ENCODE peak calls at places on chromosomes 1 and 21, in nine cellular contexts. Z is GF-D8, V is NCI-H69, E is activated T-cell treated with anti-CD3 and anti-CD28 coated beads for 1 hour, B is kidney glomerular epithelial cell, G is iris pigment epithelial cell, L is fibroblast of lung, K is left ventricle myocardium superior, Y is lung. T is an unnamed sample.

GRCh38 chr1:112672009-112672408 is 2.5 kb upstream of the MOV10 start:
- DNase-seq in K (no peak), B (no peak), L (no peak), Z (no peak), Y (no peak), G (no peak), V (no peak), E (no peak), T (no peak)

GRCh38 chr1:162873671-162874666 is 13.0 kb upstream of the CCDC190 start:
- DNase-seq in V (peak; percentile 91), Z (no peak), K (no peak), E (no peak), L (peak; percentile 96), B (peak; percentile 61), Y (no peak), G (peak; percentile 92), T (peak; percentile 80)

GRCh38 chr1:39335278-39335677 is 130.8 kb downstream of the MACF1 start:
- DNase-seq in V (no peak), E (no peak), B (no peak), L (no peak), Z (no peak), Y (peak; percentile 44), K (no peak), G (no peak), T (no peak)

GRCh38 chr1:156928043-156928602 is 7.7 kb downstream of the LRRC71 start:
- DNase-seq in E (no peak), G (no peak), B (no peak), L (no peak), K (no peak), Y (no peak), Z (no peak), V (no peak), T (no peak)

GRCh38 chr1:14740016-14740415 is 141.5 kb downstream of the KAZN start:
- DNase-seq in K (no peak), E (no peak), B (no peak), Y (no peak), Z (no peak), L (no peak), G (no peak), V (peak; percentile 83), T (no peak)

GRCh38 chr1:221794925-221795324 is 53.0 kb upstream of the DUSP10 start:
- DNase-seq in E (no peak), K (no peak), L (no peak), B (peak; percentile 22), G (no peak), Z (no peak), Y (no peak), V (no peak), T (no peak)

GRCh38 chr1:167627865-167628641 is 2.0 kb upstream of the RCSD1 start:
- DNase-seq in Z (peak; percentile 94), V (no peak), B (no peak), Y (no peak), K (peak; percentile 38), E (peak; percentile 42), G (no peak), L (peak; percentile 19), T (no peak)

GRCh38 chr21:42837421-42838211 is 41.7 kb downstream of the WDR4 start:
- DNase-seq in K (peak; percentile 32), Z (no peak), L (no peak), E (no peak), V (no peak), B (no peak), G (no peak), Y (no peak), T (no peak)

GRCh38 chr1:33826311-33826710 is 37.6 kb upstream of the HMGB4 start:
- DNase-seq in V (no peak), Y (peak; percentile 18), K (no peak), Z (no peak), L (no peak), B (no peak), G (no peak), E (no peak), T (no peak)

GRCh38 chr1:152162826-152163463 is 3.9 kb upstream of the RPTN start:
- DNase-seq in Z (no peak), Y (no peak), E (no peak), G (peak; percentile 97), V (no peak), K (no peak), B (peak; percentile 99), L (peak; percentile 94), T (peak; percentile 85)

GRCh38 chr1:171663036-171663853 is 10.8 kb upstream of the MYOC start:
- DNase-seq in Z (no peak), L (no peak), V (no peak), E (no peak), Y (no peak), G (no peak), B (no peak), K (no peak), T (no peak)

GRCh38 chr1:114589122-114589521 is 7.7 kb upstream of the BCAS2 start:
- DNase-seq in E (no peak), Z (no peak), V (no peak), B (no peak), K (no peak), L (no peak), Y (no peak), G (no peak), T (no peak)

GRCh38 chr1:2949966-2950925 is 71.0 kb upstream of the ACTRT2 start:
- DNase-seq in V (no peak), B (no peak), E (no peak), K (peak; percentile 10), L (no peak), Y (no peak), G (no peak), Z (no peak), T (no peak)

GRCh38 chr1:6343506-6344405 is 49.8 kb downstream of the ACOT7 start:
- DNase-seq in L (peak; percentile 73), E (peak; percentile 38), G (peak; percentile 65), B (peak; percentile 39), V (peak; percentile 74), Y (peak; percentile 67), K (peak; percentile 79), Z (peak; percentile 36), T (peak; percentile 94)

GRCh38 chr1:203473781-203474305 is 1.8 kb upstream of the PRELP start:
- DNase-seq in B (no peak), E (no peak), L (no peak), Y (no peak), G (no peak), K (no peak), Z (no peak), V (no peak), T (no peak)

GRCh38 chr1:160256396-160257046 is 5.8 kb downstream of the DCAF8 start:
- DNase-seq in B (peak; percentile 64), V (no peak), G (peak; percentile 90), L (peak; percentile 89), E (no peak), K (no peak), Y (peak; percentile 71), Z (no peak), T (peak; percentile 47)

GRCh38 chr1:171664976-171665375 is 12.5 kb upstream of the MYOC start:
- DNase-seq in K (no peak), Z (no peak), V (no peak), L (no peak), B (no peak), Y (no peak), G (peak; percentile 8), E (no peak), T (no peak)